ENCODE peak calls at places on chromosomes 11 and 22, in four cellular contexts. N, M, V and U are unnamed samples.

GRCh38 chr11:117908261-117908895 is 20.8 kb downstream of the TMPRSS13 start:
- DNase-seq in N (no peak), M (no peak), V (no peak), U (no peak)

GRCh38 chr11:2583605-2583958 is 116.2 kb downstream of the KCNQ1OT1 start:
- DNase-seq in N (no peak), M (no peak), V (no peak), U (no peak)

GRCh38 chr11:124946735-124947141 is 7.3 kb upstream of the CCDC15 start:
- DNase-seq in N (no peak), M (no peak), V (no peak), U (no peak)

GRCh38 chr11:400241-400729 is 6.3 kb downstream of the PKP3 start:
- DNase-seq in N (no peak), M (no peak), V (no peak), U (no peak)

GRCh38 chr11:78905756-78906155 is 331.1 kb upstream of the NARS2 start:
- DNase-seq in N (no peak), M (no peak), V (no peak), U (no peak)

GRCh38 chr22:50697667-50698506 is 25.3 kb downstream of the SHANK3 start:
- DNase-seq in N (no peak), M (peak), V (no peak), U (no peak)

GRCh38 chr11:25593221-25593620 is 738.7 kb upstream of the ANO3 start:
- DNase-seq in N (no peak), M (no peak), V (no peak), U (no peak)

GRCh38 chr11:27933992-27934829 is 173.7 kb downstream of the KIF18A start:
- DNase-seq in N (no peak), M (no peak), V (no peak), U (no peak)

GRCh38 chr22:20584872-20585639 is 77.6 kb downstream of the MED15 start:
- DNase-seq in N (no peak), M (no peak), V (no peak), U (no peak)

GRCh38 chr22:31005535-31005934 is 36.5 kb downstream of the TUG1 start:
- DNase-seq in N (no peak), M (no peak), V (no peak), U (no peak)

GRCh38 chr22:46473021-46473779 is 64.2 kb downstream of the CELSR1 start:
- DNase-seq in N (no peak), M (peak), V (no peak), U (no peak)

GRCh38 chr11:105124756-105125155 is 14.8 kb downstream of the CARD18 start:
- DNase-seq in N (no peak), M (no peak), V (no peak), U (no peak)

GRCh38 chr11:1586699-1587098 is 1.6 kb upstream of the KRTAP5-1 start:
- DNase-seq in N (no peak), M (no peak), V (no peak), U (no peak)

GRCh38 chr11:2512431-2513407 is 67.9 kb downstream of the KCNQ1 start:
- DNase-seq in N (no peak), M (no peak), V (no peak), U (no peak)

GRCh38 chr22:24156146-24156914 is 25.0 kb upstream of the SUSD2 start:
- DNase-seq in N (peak), M (peak), V (no peak), U (peak)

GRCh38 chr11:16873289-16873688 is 134.8 kb downstream of the C11orf58 start:
- DNase-seq in N (no peak), M (no peak), V (no peak), U (no peak)

GRCh38 chr11:20669833-20670684 is 673 bp downstream of the NELL1 start:
- DNase-seq in N (no peak), M (no peak), V (no peak), U (peak)

GRCh38 chr11:134975866-134976265 is 563.8 kb upstream of the B3GAT1 start:
- DNase-seq in N (no peak), M (no peak), V (no peak), U (no peak)

GRCh38 chr11:119335655-119336543 is 1.6 kb downstream of the RNF26 start:
- DNase-seq in N (no peak), M (peak), V (no peak), U (no peak)